ENCODE peak calls at places on chromosomes 5 and 9, in five cellular contexts. L is cardiac muscle cell, Y is transverse colon, O is heart left ventricle, K is tibial artery. J is an unnamed sample.

GRCh38 chr5:72377920-72378635 is 57.9 kb downstream of the PTCD2 start:
- DNase-seq in L (peak), Y (no peak), O (peak), K (peak), J (peak)

GRCh38 chr5:115260248-115260647 is 2.4 kb downstream of the PGGT1B start:
- DNase-seq in L (no peak), Y (no peak), O (no peak), K (no peak), J (no peak)

GRCh38 chr9:6502399-6502798 is 89.4 kb downstream of the UHRF2 start:
- DNase-seq in L (no peak), Y (no peak), O (no peak), K (no peak), J (no peak)

GRCh38 chr5:158953929-158954534 is 145.7 kb downstream of the EBF1 start:
- DNase-seq in L (no peak), Y (no peak), O (no peak), K (no peak), J (no peak)

GRCh38 chr5:144076521-144077083 is 93.9 kb downstream of the YIPF5 start:
- DNase-seq in L (no peak), Y (no peak), O (no peak), K (no peak), J (no peak)

GRCh38 chr9:134521817-134522501 is 119.6 kb upstream of the COL5A1 start:
- DNase-seq in L (no peak), Y (no peak), O (no peak), K (no peak), J (no peak)

GRCh38 chr5:135033026-135033861 is 784 bp downstream of the PITX1 start:
- DNase-seq in L (no peak), Y (no peak), O (no peak), K (no peak), J (no peak)

GRCh38 chr5:128284236-128284635 is 200.7 kb downstream of the SLC12A2 start:
- DNase-seq in L (no peak), Y (no peak), O (no peak), K (no peak), J (no peak)

GRCh38 chr5:9864791-9865190 is 234.6 kb upstream of the TAS2R1 start:
- DNase-seq in L (no peak), Y (no peak), O (no peak), K (no peak), J (no peak)

GRCh38 chr5:141521244-141521781 is 32.4 kb downstream of the PCDHGC5 start:
- DNase-seq in L (peak), Y (peak), O (peak), K (peak), J (peak)

GRCh38 chr9:4857163-4857562 is 64.4 kb downstream of the RCL1 start:
- DNase-seq in L (no peak), Y (no peak), O (no peak), K (no peak), J (no peak)

GRCh38 chr5:69149676-69150010 is 17.3 kb upstream of the CCNB1 start:
- DNase-seq in L (no peak), Y (no peak), O (no peak), K (no peak), J (no peak)

GRCh38 chr5:151664694-151665583 is 21.8 kb downstream of the SPARC start:
- DNase-seq in L (peak), Y (no peak), O (peak), K (no peak), J (peak)

GRCh38 chr5:143059355-143059754 is 289.2 kb downstream of the ARHGAP26 start:
- DNase-seq in L (no peak), Y (no peak), O (no peak), K (no peak), J (no peak)

GRCh38 chr5:176529116-176529823 is 7.9 kb downstream of the RNF44 start:
- DNase-seq in L (no peak), Y (no peak), O (no peak), K (no peak), J (no peak)

GRCh38 chr9:87878930-87879603 is 3.6 kb upstream of the SPATA31E1 start:
- DNase-seq in L (peak), Y (no peak), O (no peak), K (no peak), J (peak)

GRCh38 chr5:178232124-178232919 is at the start of gene PHYKPL:
- DNase-seq in L (peak), Y (peak), O (peak), K (peak), J (peak)

GRCh38 chr5:179867079-179867465 is 8.5 kb upstream of the MRNIP start:
- DNase-seq in L (no peak), Y (no peak), O (no peak), K (no peak), J (no peak)

GRCh38 chr9:99859395-99859980 is 37.8 kb downstream of the NR4A3 start:
- DNase-seq in L (peak), Y (no peak), O (no peak), K (no peak), J (no peak)

GRCh38 chr5:43020294-43020711 is 19.8 kb downstream of the ANXA2R start:
- DNase-seq in L (peak), Y (no peak), O (no peak), K (no peak), J (no peak)

GRCh38 chr9:79798450-79798849 is 226.7 kb downstream of the TLE4 start:
- DNase-seq in L (no peak), Y (no peak), O (no peak), K (no peak), J (no peak)

GRCh38 chr5:141547488-141547887 is 58.6 kb downstream of the PCDHGC5 start:
- DNase-seq in L (peak), Y (no peak), O (no peak), K (no peak), J (no peak)

GRCh38 chr5:83780681-83781080 is 60.0 kb upstream of the HAPLN1 start:
- DNase-seq in L (no peak), Y (no peak), O (no peak), K (no peak), J (no peak)

DNA sequence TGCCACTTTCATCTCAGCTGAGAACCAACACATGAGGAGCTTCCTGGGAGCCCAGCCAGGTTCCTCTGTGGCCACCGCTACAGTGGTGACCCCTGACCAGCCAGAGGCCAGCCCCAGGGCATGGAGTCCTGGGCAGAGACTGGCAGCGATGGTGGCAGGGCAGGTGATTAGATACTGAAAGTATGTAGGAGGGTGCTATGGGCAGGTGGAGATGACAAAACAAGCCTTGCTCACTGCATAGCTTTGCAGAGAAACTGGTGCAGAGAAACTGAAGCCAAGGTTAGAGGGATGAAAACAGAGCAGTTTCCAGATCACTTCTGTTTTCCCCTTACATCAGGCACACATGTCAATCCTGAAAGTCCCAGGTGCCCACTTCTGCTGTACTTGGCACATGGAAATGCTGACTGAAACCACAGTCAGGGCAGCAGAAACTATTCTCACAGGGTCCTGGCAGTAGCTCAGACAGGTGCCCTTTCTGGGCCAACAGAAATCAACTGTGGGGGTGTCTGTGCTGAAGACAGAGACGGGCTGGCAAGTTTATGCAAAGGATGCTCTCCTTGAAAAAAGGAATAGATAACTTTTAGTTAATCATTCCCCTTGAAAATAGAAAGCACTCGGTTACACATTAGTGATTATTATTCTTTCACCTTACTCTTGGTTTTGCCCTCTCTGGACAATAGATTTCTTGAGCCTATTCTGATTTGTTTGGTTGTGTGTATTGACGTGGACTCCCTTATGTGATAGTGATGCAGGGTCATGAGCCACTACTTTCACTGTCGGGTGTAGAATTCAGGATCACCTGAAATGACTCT is 90.3 kb downstream of the ANKRD55 start:
- DNase-seq in L (no peak), Y (peak), O (no peak), K (no peak), J (no peak)
- H3K4me3 ChIP-seq in L (no peak), Y (no peak), O (no peak), K (no peak), J (no peak)

DNA sequence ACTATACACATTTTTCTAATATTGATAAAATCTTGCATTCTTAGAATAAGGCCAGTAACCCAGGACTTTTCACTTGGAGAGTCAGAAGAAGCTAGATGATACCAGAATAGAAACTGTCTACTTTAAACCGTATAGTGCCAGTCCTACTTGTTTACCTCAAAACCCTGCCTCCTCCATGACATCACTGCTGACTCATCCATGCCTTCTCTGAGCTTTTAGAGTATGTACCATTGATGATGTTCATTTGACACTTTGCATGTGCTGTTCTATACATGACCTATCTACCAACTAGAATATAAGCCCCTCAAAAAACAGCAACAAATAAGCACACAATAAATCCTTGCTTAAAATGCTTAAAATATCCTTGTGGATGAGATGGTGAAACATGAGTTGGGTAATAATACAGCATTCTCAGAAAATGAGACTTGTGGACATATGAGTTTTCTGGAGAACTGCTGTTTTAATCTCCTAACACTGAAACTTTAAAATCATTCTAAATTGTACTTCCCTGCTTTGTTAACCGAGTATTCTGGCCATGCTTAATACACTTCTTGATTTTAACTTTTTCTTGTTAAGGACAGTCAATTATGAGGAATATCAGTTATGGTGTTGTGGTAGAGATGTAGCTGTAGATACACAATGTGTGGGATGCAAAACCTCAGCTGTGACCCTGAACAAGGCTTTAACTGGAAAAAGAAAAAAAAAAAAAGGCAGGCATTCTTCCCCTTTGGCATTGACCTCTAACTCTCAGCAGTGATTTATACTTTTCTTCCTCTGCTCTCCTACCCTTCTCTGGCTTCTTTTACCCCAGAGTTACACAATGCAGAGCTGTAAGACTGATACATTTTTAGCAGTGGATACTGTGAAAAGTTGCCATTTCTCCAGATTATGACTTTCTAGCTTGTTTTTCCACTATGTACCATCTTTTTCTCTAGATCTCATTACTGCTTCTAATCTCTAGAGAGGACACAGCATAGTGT is 2.3 kb downstream of the CTNNAL1 start:
- DNase-seq in L (peak), Y (peak), O (no peak), K (no peak), J (peak)
- H3K4me3 ChIP-seq in L (peak), Y (no peak), O (peak), K (peak), J (peak)

DNA sequence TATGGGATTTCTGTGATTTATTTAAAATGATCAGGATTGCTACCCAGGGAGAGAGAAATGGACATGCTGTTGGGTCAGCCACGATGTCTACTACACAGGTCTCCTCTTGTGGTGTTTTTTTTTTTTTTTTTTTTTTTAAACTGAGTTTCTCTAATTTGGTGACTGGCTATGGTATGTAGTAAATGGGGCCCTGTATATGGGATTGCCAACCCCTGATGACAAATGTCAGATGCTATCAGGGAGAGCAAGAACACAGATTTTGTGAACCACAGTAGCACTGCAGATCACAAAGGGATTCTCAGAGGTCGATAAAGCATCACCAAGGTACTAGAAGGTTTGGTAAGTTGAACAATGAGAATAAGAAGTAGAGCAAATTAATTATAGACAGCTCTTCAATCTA is 16.5 kb upstream of the TNFAIP8 start:
- DNase-seq in L (no peak), Y (no peak), O (no peak), K (no peak), J (no peak)
- H3K4me3 ChIP-seq in L (no peak), Y (no peak), O (no peak), K (no peak), J (no peak)

DNA sequence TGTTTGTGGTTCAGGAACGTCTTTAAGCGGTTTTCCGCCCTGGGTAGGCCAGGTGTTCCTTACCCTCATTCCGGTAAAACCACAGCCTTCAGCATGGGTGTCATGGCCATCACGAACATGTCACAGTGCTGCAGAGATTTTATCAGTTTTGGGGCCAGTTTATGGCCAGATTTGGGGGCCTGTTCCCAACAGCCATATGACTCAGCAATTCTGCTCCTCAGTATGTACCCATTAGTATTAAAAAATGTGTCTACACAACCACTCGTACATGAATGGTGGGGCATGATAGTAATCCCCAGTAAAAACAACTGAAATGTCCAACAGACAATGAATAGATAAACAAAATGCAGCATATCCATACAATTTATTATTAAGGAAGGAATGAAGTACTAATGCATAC is 51.9 kb upstream of the TTC23L start:
- DNase-seq in L (no peak), Y (no peak), O (no peak), K (no peak), J (no peak)
- H3K4me3 ChIP-seq in L (no peak), Y (no peak), O (no peak), K (no peak), J (no peak)

GRCh38 chr5:133612021-133612860 is at the start of gene FSTL4:
- DNase-seq in L (no peak), Y (peak), O (no peak), K (no peak), J (no peak)
- H3K4me3 ChIP-seq in L (peak), Y (peak), O (peak), K (peak), J (no peak)

DNA sequence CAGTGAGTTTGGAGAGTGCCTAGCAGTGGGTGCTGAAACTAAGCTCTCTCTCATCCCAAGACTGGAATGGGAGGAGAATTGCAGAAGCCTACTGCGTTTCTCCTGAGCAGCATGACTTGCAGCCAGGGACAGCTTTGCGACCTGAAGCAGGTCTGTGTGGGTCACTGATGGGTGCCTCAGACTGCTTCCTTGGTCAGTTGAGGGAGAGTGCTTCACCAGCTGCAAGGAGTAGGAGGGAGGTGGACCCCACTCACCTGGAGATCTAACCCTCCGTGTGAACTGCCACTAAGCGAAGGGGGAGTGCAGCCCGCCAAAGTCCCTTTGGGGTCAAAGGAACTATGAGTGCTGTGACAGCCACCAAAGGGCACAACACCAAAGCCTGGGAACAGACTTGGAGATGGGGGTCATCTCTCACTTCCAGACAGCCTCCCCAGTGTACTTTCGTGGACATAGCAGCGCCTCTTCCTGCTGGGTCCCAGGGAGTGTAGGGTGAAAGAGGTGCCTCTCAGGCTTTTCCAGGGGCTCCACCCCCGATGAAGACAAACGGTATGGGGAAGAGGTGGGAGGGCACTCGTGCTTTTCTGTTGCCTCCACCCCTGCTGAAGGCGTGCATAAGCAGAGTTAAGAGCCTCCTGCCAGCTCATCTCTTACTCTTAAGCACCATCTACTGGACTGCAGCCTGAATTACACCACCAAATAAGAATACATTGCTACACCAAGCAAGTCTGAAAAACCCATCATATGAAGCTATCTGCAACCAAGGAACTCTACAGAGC is 34.3 kb upstream of the MACIR start:
- DNase-seq in L (peak), Y (peak), O (peak), K (no peak), J (peak)
- H3K4me3 ChIP-seq in L (no peak), Y (no peak), O (no peak), K (no peak), J (no peak)

GRCh38 chr5:136079195-136079985 is 50.6 kb downstream of the TGFBI start:
- DNase-seq in L (no peak), Y (no peak), O (no peak), K (no peak), J (no peak)
- H3K4me3 ChIP-seq in L (peak), Y (no peak), O (peak), K (peak), J (peak)

DNA sequence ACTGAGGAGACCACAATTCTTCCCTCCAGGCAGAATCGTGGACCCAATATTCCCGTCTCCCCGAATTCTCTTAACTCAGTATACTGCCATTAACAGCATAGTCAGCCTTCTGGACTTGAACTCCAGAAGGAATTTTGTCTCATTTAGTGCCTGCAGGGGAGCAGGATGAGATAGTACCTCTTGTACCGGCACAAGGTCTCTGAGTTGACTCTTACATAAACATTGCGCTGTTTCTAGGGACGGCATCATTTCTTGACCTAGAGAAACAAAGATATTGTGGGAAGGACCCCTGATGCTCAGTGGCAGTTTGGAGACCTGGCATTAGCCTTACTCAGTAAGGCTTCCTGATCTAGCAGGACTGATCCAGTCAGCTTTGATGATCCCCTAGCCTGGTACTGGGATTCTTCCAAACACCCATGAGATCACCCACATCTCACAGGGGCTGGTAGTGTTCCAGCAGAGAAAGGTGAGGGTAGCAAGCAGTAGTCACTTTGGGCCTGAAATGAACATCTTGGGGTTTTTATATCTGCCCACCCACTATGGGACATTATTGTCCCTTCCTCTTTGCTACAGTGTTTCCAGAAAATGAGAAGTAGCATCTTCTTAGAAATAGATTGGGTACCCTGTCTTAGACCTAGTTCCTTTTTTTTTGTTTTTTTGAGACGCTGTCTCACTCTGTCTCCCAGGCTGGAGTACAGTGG is 249.0 kb upstream of the ANKRD55 start:
- DNase-seq in L (no peak), Y (no peak), O (no peak), K (no peak), J (no peak)
- H3K4me3 ChIP-seq in L (no peak), Y (no peak), O (peak), K (peak), J (no peak)

GRCh38 chr9:129384138-129384886 is 206.3 kb upstream of the IER5L start:
- DNase-seq in L (no peak), Y (no peak), O (no peak), K (no peak), J (no peak)
- H3K4me3 ChIP-seq in L (no peak), Y (no peak), O (peak), K (peak), J (no peak)

J was measured in skeletal muscle cell.